ENCODE peak calls at places on chromosomes 7 and 10, in nine cellular contexts. C is mesothelial cell of epicardium, W is AG04450, N is fibroblast of pulmonary artery, V is astrocyte of the spinal cord, T is WTC11, B is bronchial epithelial cell, L is heart left ventricle, E is colonic mucosa. X is an unnamed sample.

GRCh38 chr7:103866919-103867318 is 122.5 kb downstream of the RELN start:
- DNase-seq in B (no peak), E (no peak), V (no peak), N (no peak), C (no peak), W (no peak), L (no peak), T (no peak), X (no peak)

GRCh38 chr7:148750442-148751355 is 52.0 kb downstream of the CUL1 start:
- DNase-seq in C (no peak), T (no peak), V (no peak), B (no peak), E (no peak), L (no peak), N (no peak), W (no peak), X (no peak)

GRCh38 chr7:131148708-131149428 is 178.8 kb upstream of the MKLN1 start:
- DNase-seq in N (no peak), L (no peak), W (no peak), T (no peak), E (no peak), C (no peak), V (no peak), B (no peak), X (no peak)

GRCh38 chr7:119969054-119969453 is 303.9 kb upstream of the KCND2 start:
- DNase-seq in B (no peak), L (no peak), E (no peak), W (no peak), T (no peak), N (peak), V (no peak), C (no peak), X (no peak)

GRCh38 chr7:37285701-37286475 is 162.8 kb downstream of the ELMO1 start:
- DNase-seq in B (no peak), E (no peak), L (peak), N (peak), W (no peak), C (no peak), V (no peak), T (no peak), X (no peak)

GRCh38 chr10:59505931-59506330 is 143.6 kb upstream of the FAM13C start:
- DNase-seq in E (no peak), N (no peak), B (no peak), W (no peak), T (no peak), C (no peak), V (no peak), L (no peak), X (no peak)

GRCh38 chr7:117019287-117019686 is 66.0 kb downstream of the ST7 start:
- DNase-seq in V (no peak), C (no peak), W (no peak), T (no peak), N (no peak), E (no peak), B (peak), L (no peak), X (no peak)

GRCh38 chr10:28690545-28690944 is 13.2 kb downstream of the BAMBI start:
- DNase-seq in B (no peak), V (no peak), N (no peak), L (no peak), E (no peak), C (no peak), W (no peak), T (no peak), X (no peak)

GRCh38 chr10:98481418-98481945 is 34.7 kb upstream of the HPS1 start:
- DNase-seq in B (no peak), V (no peak), C (no peak), N (no peak), W (no peak), E (no peak), L (no peak), T (no peak), X (no peak)

GRCh38 chr10:60192986-60193385 is 196.7 kb downstream of the ANK3 start:
- DNase-seq in T (no peak), L (no peak), C (no peak), V (no peak), E (no peak), W (no peak), B (no peak), N (no peak), X (no peak)

GRCh38 chr10:88926484-88927249 is 25.9 kb downstream of the ACTA2 start:
- DNase-seq in T (no peak), C (no peak), E (no peak), B (no peak), N (peak), V (peak), L (no peak), W (peak), X (no peak)

GRCh38 chr7:142611566-142612250 is 137.6 kb upstream of the PRSS1 start:
- DNase-seq in W (no peak), L (no peak), B (no peak), T (no peak), C (no peak), N (peak), V (no peak), E (no peak), X (no peak)

GRCh38 chr10:133334495-133335237 is 2.0 kb downstream of the CALY start:
- DNase-seq in N (no peak), C (no peak), V (no peak), E (no peak), L (no peak), W (no peak), B (no peak), T (no peak), X (no peak)

GRCh38 chr7:10015687-10016086 is 958.0 kb upstream of the PHF14 start:
- DNase-seq in V (no peak), B (no peak), T (no peak), E (no peak), N (no peak), L (no peak), W (no peak), C (no peak), X (no peak)

GRCh38 chr10:23343591-23344225 is 889 bp downstream of the C10orf67 start:
- DNase-seq in W (no peak), N (peak), T (peak), V (peak), C (peak), E (peak), B (no peak), L (peak), X (peak)

GRCh38 chr7:99791021-99791420 is 7.0 kb upstream of the CYP3A4 start:
- DNase-seq in L (no peak), T (no peak), N (no peak), E (no peak), B (peak), V (no peak), C (no peak), W (no peak), X (no peak)

GRCh38 chr7:44534501-44534900 is 6.6 kb downstream of the NPC1L1 start:
- DNase-seq in V (peak), B (peak), T (peak), N (peak), L (no peak), W (no peak), E (peak), C (no peak), X (peak)

GRCh38 chr7:1899951-1900762 is 230.1 kb downstream of the ELFN1 start:
- DNase-seq in V (no peak), L (peak), N (no peak), E (no peak), B (no peak), W (no peak), C (no peak), T (no peak), X (no peak)

GRCh38 chr7:3300651-3301471 is at the start of gene SDK1:
- DNase-seq in T (peak), V (peak), C (peak), L (peak), N (peak), E (peak), W (peak), B (peak), X (peak)

GRCh38 chr7:23445326-23445725 is 25.0 kb downstream of the IGF2BP3 start:
- DNase-seq in C (no peak), V (no peak), W (no peak), E (no peak), B (no peak), T (no peak), L (no peak), N (no peak), X (no peak)

GRCh38 chr7:23454880-23455526 is 15.3 kb downstream of the IGF2BP3 start:
- DNase-seq in N (no peak), E (no peak), V (no peak), B (no peak), C (no peak), T (no peak), W (no peak), L (no peak), X (no peak)

GRCh38 chr7:23456093-23456492 is 14.2 kb downstream of the IGF2BP3 start:
- DNase-seq in N (no peak), T (no peak), V (no peak), C (no peak), L (no peak), B (no peak), E (no peak), W (no peak), X (no peak)

GRCh38 chr7:23449941-23450340 is 20.4 kb downstream of the IGF2BP3 start:
- DNase-seq in T (no peak), L (no peak), N (no peak), B (no peak), C (no peak), W (no peak), E (no peak), V (no peak), X (no peak)

DNA sequence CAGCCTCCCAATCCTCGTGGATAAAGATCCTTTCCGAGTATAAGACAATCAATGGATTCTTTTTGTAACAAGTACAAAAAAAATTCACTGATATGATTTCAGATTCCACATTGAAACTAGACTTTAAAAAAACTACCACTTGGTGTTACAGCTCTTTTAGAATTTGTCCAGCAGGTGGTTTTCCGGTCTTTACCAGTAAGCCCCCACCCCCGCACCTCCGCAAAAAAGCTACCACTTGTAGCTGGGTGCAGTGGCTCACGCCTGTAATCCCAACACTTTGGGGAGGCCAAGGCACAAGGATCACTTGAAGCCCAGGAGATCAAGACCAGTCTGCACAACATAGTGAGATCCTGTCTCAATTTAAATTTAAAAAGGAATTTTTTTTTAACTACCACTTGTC is 19.8 kb downstream of the IGF2BP3 start:
- DNase-seq in C (no peak), L (no peak), T (no peak), N (no peak), V (no peak), B (no peak), E (no peak), W (no peak), X (no peak)
- TF ChIP-seq CTCF in C (no peak), L (no peak), T (no peak), N (no peak), V (no peak), B (no peak), E (no peak), W (no peak), X (no peak)

DNA sequence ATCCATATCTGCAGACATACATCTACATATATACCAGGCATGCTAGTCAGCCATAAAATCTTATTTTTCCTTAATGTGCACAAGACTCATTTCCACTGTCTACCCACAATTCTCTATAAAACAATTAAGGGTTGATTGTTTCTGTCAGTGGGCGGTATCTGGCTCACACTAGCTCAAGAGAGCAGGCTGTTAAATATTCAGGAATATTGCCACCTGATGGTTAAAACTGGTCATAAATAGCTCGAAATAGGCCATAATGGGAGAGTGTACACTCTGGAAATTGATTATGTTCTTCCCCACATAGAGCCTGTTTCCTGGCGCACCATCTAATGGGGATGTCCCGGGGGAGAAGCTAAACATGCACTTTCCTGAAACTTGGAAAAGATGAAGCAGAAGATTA is 620.6 kb upstream of the ANKRD30A start:
- DNase-seq in N (peak), W (no peak), T (no peak), E (no peak), C (no peak), V (no peak), L (no peak), B (peak), X (no peak)
- TF ChIP-seq CTCF in N (no peak), W (peak), T (no peak), E (no peak), C (no peak), V (no peak), L (no peak), B (no peak), X (no peak)

GRCh38 chr10:34762603-34763299 is 52.3 kb downstream of the PARD3 start:
- DNase-seq in T (no peak), L (no peak), E (no peak), V (no peak), B (no peak), C (no peak), N (no peak), W (no peak), X (no peak)

GRCh38 chr10:34760606-34761005 is 54.5 kb downstream of the PARD3 start:
- DNase-seq in W (no peak), N (no peak), E (no peak), C (no peak), L (peak), B (peak), V (no peak), T (no peak), X (no peak)

GRCh38 chr10:34761443-34761842 is 53.7 kb downstream of the PARD3 start:
- DNase-seq in V (no peak), L (no peak), N (no peak), C (no peak), B (no peak), T (no peak), E (no peak), W (no peak), X (no peak)

GRCh38 chr10:34764347-34764991 is 50.6 kb downstream of the PARD3 start:
- DNase-seq in N (no peak), T (no peak), E (no peak), W (no peak), C (no peak), B (no peak), L (no peak), V (no peak), X (no peak)

GRCh38 chr10:34762156-34762555 is 52.9 kb downstream of the PARD3 start:
- DNase-seq in N (no peak), V (no peak), W (no peak), C (no peak), T (no peak), B (no peak), L (no peak), E (no peak), X (no peak)
- TF ChIP-seq CTCF in N (no peak), V (no peak), W (no peak), C (no peak), T (no peak), B (no peak), L (no peak), E (no peak), X (no peak)

GRCh38 chr10:82377608-82378007 is 502.6 kb downstream of the NRG3 start:
- DNase-seq in E (no peak), C (no peak), W (no peak), V (no peak), N (peak), B (peak), T (peak), L (no peak), X (no peak)
- TF ChIP-seq CTCF in E (no peak), C (no peak), W (no peak), V (peak), N (peak), B (no peak), T (no peak), L (no peak), X (peak)

GRCh38 chr7:134553976-134554375 is 5.1 kb downstream of the AKR1B15 start:
- DNase-seq in T (peak), W (no peak), V (no peak), E (no peak), N (peak), C (no peak), L (no peak), B (peak), X (no peak)
- TF ChIP-seq CTCF in T (no peak), W (no peak), V (peak), E (no peak), N (peak), C (no peak), L (no peak), B (peak), X (peak)

DNA sequence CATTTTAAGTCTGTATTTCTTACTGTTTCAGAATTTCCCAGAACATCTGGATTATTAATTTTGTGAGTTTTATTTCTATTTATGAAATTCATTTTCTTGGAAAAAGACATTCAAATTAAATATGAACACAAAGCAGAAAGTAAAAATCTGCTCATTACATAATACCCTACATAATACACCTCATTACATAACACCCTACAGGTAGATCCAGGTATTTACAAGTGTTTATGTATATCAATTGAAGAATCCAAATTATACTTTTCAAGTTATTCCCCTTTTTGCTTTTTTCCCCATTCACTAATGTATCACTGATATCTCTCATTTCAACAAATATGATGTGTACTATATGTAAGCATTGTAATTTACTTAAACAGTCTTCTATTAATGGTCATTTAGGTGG is 129.1 kb downstream of the USP6NL start:
- DNase-seq in N (no peak), V (no peak), T (no peak), B (no peak), C (no peak), E (no peak), W (no peak), L (no peak), X (no peak)
- TF ChIP-seq CTCF in N (no peak), V (no peak), T (no peak), B (no peak), C (peak), E (no peak), W (no peak), L (no peak), X (peak)

GRCh38 chr10:14975672-14976273 is 16.6 kb downstream of the MEIG1 start:
- DNase-seq in E (no peak), N (no peak), T (no peak), C (no peak), B (no peak), V (no peak), W (no peak), L (no peak), X (no peak)
- TF ChIP-seq CTCF in E (no peak), N (peak), T (no peak), C (no peak), B (no peak), V (peak), W (peak), L (no peak), X (no peak)

DNA sequence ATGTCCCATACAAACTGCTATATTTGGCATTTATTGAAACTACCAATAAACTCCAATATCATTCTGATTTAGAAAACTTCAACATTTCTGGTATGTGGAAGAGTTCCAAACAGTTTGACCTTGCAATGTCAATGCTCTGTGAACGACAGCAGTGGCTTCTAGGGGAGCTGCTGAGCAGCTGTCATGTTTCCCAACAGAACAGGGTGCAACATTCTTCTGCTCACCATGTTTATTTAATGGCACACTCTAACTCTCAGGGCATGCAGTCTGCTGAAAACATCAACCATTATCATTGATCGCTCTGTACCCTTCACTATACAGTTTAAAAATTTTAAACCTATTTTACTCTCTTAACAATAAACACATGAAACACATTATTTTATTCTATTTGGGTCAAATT is 25.9 kb downstream of the LMOD2 start:
- DNase-seq in E (no peak), N (no peak), C (no peak), B (no peak), T (no peak), L (no peak), W (no peak), V (no peak), X (no peak)
- TF ChIP-seq CTCF in E (no peak), N (no peak), C (no peak), B (no peak), T (no peak), L (no peak), W (no peak), V (no peak), X (no peak)

X was measured in progenitor cell of endocrine pancreas.